ENCODE peak calls at places on chromosomes 3 and 15, in ten cellular contexts. C is GM23338, U is GM12865, D is WTC11, X is vagina, K is A549, M is choroid plexus epithelial cell, J is OCI-LY7, W is pancreas, V is fibroblast of mammary gland. N is an unnamed sample.
A peak's percentile ranks its signal among the peaks of the same experiment; 100 is the strongest.

GRCh38 chr3:9590282-9590791 is 36.7 kb upstream of the LHFPL4 start:
- DNase-seq in C (no peak), U (no peak), D (no peak), X (no peak), K (no peak), M (no peak), J (no peak), W (no peak), V (no peak), N (no peak)

GRCh38 chr15:89576417-89576773 is 1.1 kb downstream of the TICRR start:
- DNase-seq in C (no peak), U (no peak), D (no peak), X (no peak), K (peak; percentile 22), M (peak; percentile 23), J (no peak), W (no peak), V (peak; percentile 30), N (no peak)

GRCh38 chr3:19446687-19447086 is 298.4 kb downstream of the KCNH8 start:
- DNase-seq in C (no peak), U (no peak), D (no peak), X (no peak), K (no peak), M (no peak), J (no peak), W (no peak), V (no peak), N (no peak)

GRCh38 chr3:10983219-10983916 is 9.2 kb upstream of the SLC6A1 start:
- DNase-seq in C (peak; percentile 80), U (peak; percentile 23), D (peak; percentile 42), X (no peak), K (peak; percentile 37), M (peak; percentile 65), J (peak; percentile 12), W (peak; percentile 24), V (peak; percentile 30), N (peak; percentile 62)

GRCh38 chr3:114706591-114707224 is 412.9 kb downstream of the TIGIT start:
- DNase-seq in C (no peak), U (peak; percentile 25), D (no peak), X (no peak), K (peak; percentile 66), M (peak; percentile 47), J (no peak), W (peak; percentile 64), V (peak; percentile 87), N (peak; percentile 24)

GRCh38 chr15:90885432-90886290 is 1.4 kb downstream of the FES start:
- DNase-seq in C (peak; percentile 84), U (peak; percentile 77), D (peak; percentile 89), X (no peak), K (peak; percentile 61), M (peak; percentile 74), J (peak; percentile 80), W (peak; percentile 54), V (peak; percentile 70), N (peak; percentile 80)

GRCh38 chr15:89780601-89781000 is 4.5 kb downstream of the MESP2 start:
- DNase-seq in C (no peak), U (no peak), D (no peak), X (no peak), K (no peak), M (no peak), J (no peak), W (no peak), V (no peak), N (no peak)

GRCh38 chr15:74958908-74959642 is 2.5 kb upstream of the RPP25 start:
- DNase-seq in C (peak; percentile 65), U (no peak), D (peak; percentile 63), X (no peak), K (no peak), M (no peak), J (no peak), W (no peak), V (no peak), N (no peak)

GRCh38 chr3:40170395-40170794 is 139.1 kb upstream of the EIF1B start:
- DNase-seq in C (no peak), U (peak; percentile 90), D (no peak), X (no peak), K (no peak), M (no peak), J (no peak), W (no peak), V (no peak), N (peak; percentile 65)

GRCh38 chr15:50119063-50119700 is at the start of gene ATP8B4:
- DNase-seq in C (peak; percentile 51), U (no peak), D (no peak), X (no peak), K (no peak), M (no peak), J (no peak), W (no peak), V (no peak), N (no peak)

GRCh38 chr15:50113187-50113505 is 5.9 kb downstream of the ATP8B4 start:
- DNase-seq in C (no peak), U (no peak), D (no peak), X (no peak), K (no peak), M (no peak), J (no peak), W (no peak), V (no peak), N (no peak)

GRCh38 chr15:50117628-50118027 is 1.4 kb downstream of the ATP8B4 start:
- DNase-seq in C (no peak), U (no peak), D (no peak), X (no peak), K (no peak), M (no peak), J (no peak), W (no peak), V (no peak), N (no peak)

GRCh38 chr15:50114381-50114780 is 4.7 kb downstream of the ATP8B4 start:
- DNase-seq in C (no peak), U (no peak), D (no peak), X (no peak), K (no peak), M (no peak), J (no peak), W (no peak), V (no peak), N (no peak)

GRCh38 chr15:50116477-50116876 is 2.6 kb downstream of the ATP8B4 start:
- DNase-seq in C (peak; percentile 92), U (peak; percentile 41), D (peak; percentile 61), X (no peak), K (peak; percentile 73), M (peak; percentile 41), J (peak; percentile 40), W (no peak), V (peak; percentile 76), N (peak; percentile 37)
- TF ChIP-seq CTCF in C (peak; percentile 67), U (peak; percentile 49), D (no peak), X (no peak), K (peak; percentile 48), M (peak; percentile 54), J (peak; percentile 63), W (no peak), V (peak; percentile 56), N (peak; percentile 50)

DNA sequence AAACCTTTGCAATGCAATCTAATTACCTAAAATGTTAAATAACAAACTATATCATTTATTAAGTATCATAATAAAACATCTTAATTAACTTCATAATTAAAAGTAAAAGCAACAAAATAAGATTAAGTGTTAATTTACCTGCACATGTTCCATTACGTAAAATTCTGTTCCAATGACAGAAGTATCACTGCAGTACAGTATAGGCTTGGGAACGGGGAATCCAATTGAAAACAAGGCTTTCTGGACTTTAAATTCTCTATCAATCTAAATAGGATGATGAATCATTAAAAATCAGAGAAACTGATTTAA is 17.1 kb downstream of the ACAD11 start:
- DNase-seq in C (no peak), U (no peak), D (no peak), X (no peak), K (no peak), M (no peak), J (no peak), W (no peak), V (no peak), N (no peak)
- TF ChIP-seq CTCF in C (no peak), U (no peak), D (no peak), X (no peak), K (no peak), M (no peak), J (no peak), W (no peak), V (no peak), N (no peak)

GRCh38 chr3:98798820-98799219 is 35.7 kb downstream of the ST3GAL6 start:
- DNase-seq in C (no peak), U (peak; percentile 29), D (no peak), X (no peak), K (no peak), M (no peak), J (no peak), W (no peak), V (no peak), N (no peak)
- TF ChIP-seq CTCF in C (no peak), U (peak; percentile 33), D (no peak), X (no peak), K (no peak), M (no peak), J (no peak), W (no peak), V (no peak), N (no peak)

DNA sequence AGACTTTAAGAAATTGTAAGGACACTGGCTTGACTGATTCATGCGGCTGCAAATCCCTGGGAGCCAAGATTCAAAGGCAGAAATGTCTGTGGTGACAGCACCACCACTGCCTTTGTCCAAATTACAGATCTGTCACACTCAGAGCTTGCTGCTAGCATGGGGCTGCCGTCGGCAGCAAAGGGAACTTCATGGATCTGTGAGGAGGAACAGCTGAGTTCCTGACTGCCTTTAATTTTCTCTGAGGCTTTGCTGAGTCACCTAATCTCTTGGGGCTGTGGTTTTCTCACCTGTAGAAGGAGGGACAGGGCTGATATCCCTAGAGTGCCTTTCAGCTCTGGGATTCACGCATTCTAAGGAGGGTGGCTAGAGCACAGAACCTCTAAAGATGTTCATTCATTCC is 4.1 kb upstream of the PAK6 start:
- DNase-seq in C (no peak), U (no peak), D (no peak), X (no peak), K (no peak), M (no peak), J (no peak), W (no peak), V (no peak), N (no peak)
- TF ChIP-seq CTCF in C (no peak), U (no peak), D (no peak), X (no peak), K (no peak), M (no peak), J (no peak), W (no peak), V (no peak), N (no peak)

GRCh38 chr15:29208352-29208751 is 61.3 kb downstream of the NSMCE3 start:
- DNase-seq in C (no peak), U (peak; percentile 35), D (no peak), X (no peak), K (peak; percentile 21), M (peak; percentile 57), J (no peak), W (no peak), V (no peak), N (no peak)
- TF ChIP-seq CTCF in C (no peak), U (no peak), D (no peak), X (no peak), K (no peak), M (peak; percentile 34), J (peak; percentile 19), W (no peak), V (no peak), N (peak; percentile 5)